ENCODE peak calls at places on chromosomes 1 and 21, in seven cellular contexts. S is mesendoderm, M is IMR-90, G is H9, D is trophoblast cell, I is H1, H is neuronal stem cell. N is an unnamed sample.
A peak's percentile ranks its signal among the peaks of the same experiment; 100 is the strongest.

GRCh38 chr1:31978853-31979400 is 34.7 kb upstream of the KHDRBS1 start:
- DNase-seq in D (no peak), G (peak; percentile 33), M (no peak), I (no peak), S (peak; percentile 88), H (no peak), N (no peak)

GRCh38 chr1:3375256-3375655 is 79.2 kb upstream of the ARHGEF16 start:
- DNase-seq in D (no peak), H (no peak), M (no peak), G (no peak), I (no peak), S (no peak), N (no peak)

GRCh38 chr1:10680487-10680886 is 116.0 kb downstream of the CASZ1 start:
- DNase-seq in H (no peak), D (peak; percentile 40), G (no peak), S (no peak), M (no peak), I (no peak), N (peak; percentile 37)

GRCh38 chr1:183417691-183418491 is at the start of gene NMNAT2:
- DNase-seq in S (peak; percentile 76), G (peak; percentile 80), D (peak; percentile 47), H (no peak), M (peak; percentile 25), I (peak; percentile 77), N (peak; percentile 26)

GRCh38 chr1:65431111-65431705 is 10.7 kb downstream of the LEPR start:
- DNase-seq in H (no peak), M (peak; percentile 55), D (peak; percentile 51), S (peak; percentile 51), G (no peak), I (no peak), N (peak; percentile 63)

GRCh38 chr1:52243221-52243987 is 101.5 kb downstream of the ZFYVE9 start:
- DNase-seq in S (no peak), D (peak; percentile 58), M (no peak), G (no peak), I (no peak), H (no peak), N (no peak)

GRCh38 chr21:41610042-41610839 is 102.3 kb upstream of the TMPRSS2 start:
- DNase-seq in S (peak; percentile 90), I (peak; percentile 78), D (peak; percentile 79), H (no peak), M (peak; percentile 64), G (peak; percentile 78), N (peak; percentile 36)

GRCh38 chr1:232014941-232015340 is 388.4 kb downstream of the DISC1 start:
- DNase-seq in M (no peak), S (no peak), D (no peak), I (no peak), H (no peak), G (no peak), N (no peak)

GRCh38 chr1:201708085-201708512 is 120.9 kb upstream of the IPO9 start:
- DNase-seq in H (no peak), I (no peak), M (peak; percentile 83), S (peak; percentile 67), G (no peak), D (no peak), N (peak; percentile 88)

GRCh38 chr1:83547903-83548302 is 451.0 kb downstream of the TTLL7 start:
- DNase-seq in I (no peak), M (peak; percentile 2), S (no peak), D (no peak), H (no peak), G (no peak), N (no peak)

GRCh38 chr1:232678185-232678886 is 48.4 kb upstream of the SIPA1L2 start:
- DNase-seq in D (no peak), M (peak; percentile 65), S (no peak), H (no peak), G (no peak), I (no peak), N (no peak)

GRCh38 chr1:185594786-185595410 is 139.3 kb upstream of the HMCN1 start:
- DNase-seq in S (no peak), G (no peak), I (no peak), H (no peak), D (no peak), M (no peak), N (no peak)

GRCh38 chr1:32892368-32893197 is 6.3 kb downstream of the HPCA start:
- DNase-seq in S (peak; percentile 88), D (peak; percentile 37), G (peak; percentile 90), M (no peak), H (no peak), I (peak; percentile 93), N (no peak)

GRCh38 chr21:44765231-44766013 is 36.2 kb downstream of the UBE2G2 start:
- DNase-seq in I (no peak), M (no peak), D (peak; percentile 48), S (peak; percentile 34), H (no peak), G (no peak), N (no peak)

GRCh38 chr1:174747613-174748012 is 252.1 kb upstream of the CACYBP start:
- DNase-seq in S (no peak), D (no peak), H (no peak), G (no peak), I (no peak), M (no peak), N (no peak)

GRCh38 chr1:213419369-213420030 is 368.5 kb downstream of the RPS6KC1 start:
- DNase-seq in M (no peak), I (no peak), H (no peak), S (no peak), D (no peak), G (no peak), N (no peak)
- H2BK5ac ChIP-seq in M (no peak overlapping the region), I (no peak overlapping the region), H (no peak overlapping the region), S (no peak overlapping the region), D (no peak overlapping the region), G (no peak overlapping the region), N (no peak overlapping the region)

DNA sequence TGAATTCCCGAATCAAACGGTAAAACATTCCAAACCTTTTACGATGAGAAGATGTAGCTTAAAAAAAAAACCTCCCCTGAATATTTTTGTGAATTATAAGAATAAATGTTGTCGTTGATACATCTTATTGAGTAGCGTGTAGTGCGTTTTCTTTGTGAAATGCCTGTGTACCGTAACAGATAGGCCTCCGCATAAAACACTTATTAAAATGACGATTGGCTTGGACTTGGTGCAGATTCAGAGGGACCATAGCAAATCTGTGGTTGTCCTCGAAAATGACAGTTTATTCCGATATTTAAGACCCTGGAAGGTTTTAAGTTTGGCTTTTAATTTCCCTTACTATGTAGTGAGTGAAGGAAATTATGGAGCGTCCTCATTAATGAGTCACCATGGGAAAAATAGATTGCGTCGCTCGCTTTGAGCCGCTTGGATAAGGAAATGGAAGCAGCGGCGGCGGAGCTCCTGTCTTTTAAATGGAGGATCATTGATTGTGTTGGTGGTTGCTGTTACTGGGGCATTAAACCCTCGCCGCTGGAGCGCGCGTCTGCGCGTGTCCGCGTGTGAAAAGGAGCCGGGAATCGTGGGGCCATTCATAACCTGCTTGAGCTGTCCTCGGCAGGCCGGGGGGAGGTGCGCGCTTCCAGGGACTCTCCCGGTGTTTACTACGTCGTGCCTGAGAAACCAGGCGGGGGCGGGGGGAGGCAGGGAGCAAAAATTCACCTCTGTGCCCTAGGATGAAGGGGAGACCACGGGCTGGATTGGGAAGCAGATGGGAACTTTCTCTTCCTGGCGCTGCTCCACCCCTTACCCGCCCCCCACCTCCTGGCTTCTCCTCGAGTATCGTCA is 1.6 kb downstream of the SPEN start:
- DNase-seq in H (peak; percentile 88), M (peak; percentile 82), S (peak; percentile 95), I (peak; percentile 81), D (peak; percentile 89), G (peak; percentile 87), N (peak; percentile 96)
- H3K4me1 ChIP-seq in H (peaks cover 22% of the 10 kb centered on the region), M (no peaks in the 10 kb centered on the region), S (peaks cover 2% of the 10 kb centered on the region), I (peaks cover 6% of the 10 kb centered on the region), D (no peaks in the 10 kb centered on the region), G (peaks cover 2% of the 10 kb centered on the region), N (peaks cover 5% of the 10 kb centered on the region)

DNA sequence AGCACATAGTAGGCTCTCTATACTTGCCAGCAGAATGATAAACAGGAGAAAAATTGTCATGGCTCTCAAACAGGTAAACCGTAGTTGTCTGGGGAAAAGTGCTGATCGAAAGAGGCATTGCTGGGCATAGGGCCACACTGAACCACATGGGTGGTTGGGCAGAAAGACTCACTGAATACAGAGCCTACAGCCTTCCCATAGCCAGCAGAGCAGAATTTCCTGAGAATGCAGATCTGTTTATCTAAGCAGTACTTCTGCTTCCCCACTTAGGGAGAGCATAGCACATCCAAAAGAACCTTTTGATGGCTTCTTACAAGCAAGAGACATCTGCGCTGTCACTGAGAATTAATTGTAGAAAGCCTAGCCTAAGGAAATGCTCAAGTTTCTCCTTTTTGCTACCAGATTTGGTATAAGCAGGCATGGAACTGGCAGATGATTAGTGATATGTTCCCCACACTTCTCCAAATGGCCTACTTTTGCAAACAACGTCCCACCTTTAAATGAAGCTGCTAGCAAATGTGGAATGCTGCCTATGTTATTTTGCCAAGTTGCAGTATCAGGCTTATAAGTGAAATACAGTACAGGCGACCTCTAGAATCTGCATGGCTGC is 13.0 kb upstream of the KLHDC8A start:
- DNase-seq in G (no peak), I (no peak), D (no peak), M (peak; percentile 29), S (no peak), H (no peak), N (no peak)
- H2BK5ac ChIP-seq in G (no peak overlapping the region), I (no peak overlapping the region), D (no peak overlapping the region), M (no peak overlapping the region), S (no peak overlapping the region), H (no peak overlapping the region), N (no peak overlapping the region)

GRCh38 chr1:42950146-42950480 is 8.6 kb downstream of the SLC2A1 start:
- DNase-seq in G (no peak), H (no peak), I (no peak), S (no peak), M (peak; percentile 81), D (no peak), N (no peak)

GRCh38 chr1:42949312-42950145 is 9.1 kb downstream of the SLC2A1 start:
- DNase-seq in D (no peak), M (no peak), S (no peak), G (no peak), H (no peak), I (no peak), N (no peak)

GRCh38 chr1:42951588-42951987 is 7.1 kb downstream of the SLC2A1 start:
- DNase-seq in M (no peak), S (no peak), G (no peak), I (no peak), H (no peak), D (no peak), N (no peak)

GRCh38 chr1:42953182-42954180 is 5.2 kb downstream of the SLC2A1 start:
- DNase-seq in G (no peak), I (no peak), S (no peak), H (no peak), M (no peak), D (no peak), N (no peak)

GRCh38 chr1:42952353-42953001 is 6.2 kb downstream of the SLC2A1 start:
- DNase-seq in I (no peak), M (no peak), G (no peak), H (no peak), D (no peak), S (no peak), N (no peak)
- H3K4me1 ChIP-seq in I (peaks cover 58% of the 10 kb centered on the region), M (peaks cover 47% of the 10 kb centered on the region), G (peaks cover 18% of the 10 kb centered on the region), H (peaks cover 50% of the 10 kb centered on the region), D (peaks cover 48% of the 10 kb centered on the region), S (peaks cover 14% of the 10 kb centered on the region), N (peaks cover 50% of the 10 kb centered on the region)

DNA sequence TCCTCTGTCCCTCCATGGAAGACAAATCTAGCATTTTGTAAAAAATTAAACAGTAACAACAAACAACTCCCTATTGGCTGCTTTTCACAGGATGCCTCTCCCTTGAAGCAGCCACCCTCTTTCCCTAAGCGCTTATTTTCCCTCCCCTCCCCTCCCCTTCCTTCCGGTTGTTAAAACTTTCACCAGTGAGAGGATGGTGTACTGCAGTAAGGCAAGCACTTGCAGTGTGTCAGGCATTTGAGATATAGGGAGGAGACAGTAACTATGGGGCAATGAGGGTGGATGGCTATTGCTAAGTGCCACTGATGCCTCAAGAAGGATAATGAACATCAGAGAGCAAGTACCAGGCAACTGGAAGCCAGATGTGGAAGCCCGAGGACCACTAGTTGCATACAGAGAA is 19.1 kb upstream of the KIAA1614 start:
- DNase-seq in S (no peak), D (no peak), M (no peak), H (no peak), G (no peak), I (peak; percentile 35), N (no peak)
- H2BK5ac ChIP-seq in S (no peak overlapping the region), D (no peak overlapping the region), M (no peak overlapping the region), H (no peak overlapping the region), G (no peak overlapping the region), I (no peak overlapping the region), N (no peak overlapping the region)

N was measured in mesenchymal stem cell.